ENCODE peak calls at places on chromosomes 6 and 20, in nine cellular contexts. I is heart left ventricle, P is body of pancreas, G is ovary, L is A549, B is transverse colon, T is stomach, D is IMR-90, E is breast epithelium. K is an unnamed sample.

GRCh38 chr6:166097914-166098522 is 69.6 kb downstream of the TBXT start:
- DNase-seq in I (peak; percentile 65), P (peak; percentile 82), G (peak; percentile 91), L (peak; percentile 87), B (peak; percentile 69), T (peak; percentile 71), D (peak; percentile 82), E (peak; percentile 62), K (peak; percentile 72)

GRCh38 chr6:165961236-165961751 is 206.4 kb downstream of the TBXT start:
- DNase-seq in I (no peak), P (no peak), G (no peak), L (no peak), B (no peak), T (no peak), D (no peak), E (no peak), K (no peak)

GRCh38 chr6:13327691-13328075 is 654 bp downstream of the TBC1D7 start:
- DNase-seq in I (no peak), P (no peak), G (no peak), L (no peak), B (no peak), T (no peak), D (no peak), E (no peak), K (no peak)

GRCh38 chr6:43455034-43455747 is at the start of gene DLK2:
- DNase-seq in I (no peak), P (peak; percentile 22), G (no peak), L (no peak), B (peak; percentile 11), T (no peak), D (no peak), E (no peak), K (peak; percentile 26)

GRCh38 chr20:58293453-58293852 is 16.1 kb upstream of the RAB22A start:
- DNase-seq in I (peak; percentile 41), P (peak; percentile 30), G (no peak), L (peak; percentile 18), B (no peak), T (no peak), D (no peak), E (no peak), K (no peak)

GRCh38 chr6:162249907-162250642 is 477.5 kb downstream of the PRKN start:
- DNase-seq in I (no peak), P (no peak), G (no peak), L (no peak), B (no peak), T (no peak), D (no peak), E (no peak), K (no peak)

GRCh38 chr6:80469977-80470376 is 363.5 kb downstream of the BCKDHB start:
- DNase-seq in I (no peak), P (no peak), G (no peak), L (no peak), B (no peak), T (no peak), D (no peak), E (no peak), K (no peak)

GRCh38 chr20:53021934-53022333 is 49.8 kb downstream of the TSHZ2 start:
- DNase-seq in I (no peak), P (no peak), G (no peak), L (no peak), B (no peak), T (no peak), D (no peak), E (no peak), K (no peak)

GRCh38 chr6:101445527-101445926 is 52.0 kb downstream of the GRIK2 start:
- DNase-seq in I (no peak), P (no peak), G (no peak), L (no peak), B (no peak), T (no peak), D (peak; percentile 89), E (no peak), K (no peak)

GRCh38 chr6:136401749-136402148 is 112.1 kb upstream of the BCLAF1 start:
- DNase-seq in I (no peak), P (no peak), G (no peak), L (no peak), B (no peak), T (no peak), D (peak; percentile 69), E (no peak), K (no peak)

GRCh38 chr6:3306848-3307247 is 48.1 kb downstream of the PSMG4 start:
- DNase-seq in I (no peak), P (no peak), G (no peak), L (no peak), B (peak; percentile 4), T (no peak), D (no peak), E (peak; percentile 51), K (no peak)

GRCh38 chr6:2952557-2953095 is 18.7 kb downstream of the SERPINB6 start:
- DNase-seq in I (peak; percentile 82), P (peak; percentile 83), G (peak; percentile 86), L (peak; percentile 93), B (peak; percentile 87), T (peak; percentile 82), D (peak; percentile 91), E (peak; percentile 69), K (peak; percentile 88)

GRCh38 chr6:128152551-128152950 is 251.7 kb upstream of the THEMIS start:
- DNase-seq in I (no peak), P (no peak), G (no peak), L (no peak), B (no peak), T (no peak), D (no peak), E (no peak), K (no peak)

GRCh38 chr20:38165089-38165965 is at the start of gene TGM2:
- DNase-seq in I (peak; percentile 91), P (peak; percentile 85), G (peak; percentile 84), L (peak; percentile 86), B (peak; percentile 85), T (peak; percentile 87), D (peak; percentile 69), E (no peak), K (peak; percentile 90)

GRCh38 chr6:101740631-101741030 is 347.1 kb downstream of the GRIK2 start:
- DNase-seq in I (no peak), P (no peak), G (no peak), L (no peak), B (no peak), T (no peak), D (no peak), E (no peak), K (no peak)

DNA sequence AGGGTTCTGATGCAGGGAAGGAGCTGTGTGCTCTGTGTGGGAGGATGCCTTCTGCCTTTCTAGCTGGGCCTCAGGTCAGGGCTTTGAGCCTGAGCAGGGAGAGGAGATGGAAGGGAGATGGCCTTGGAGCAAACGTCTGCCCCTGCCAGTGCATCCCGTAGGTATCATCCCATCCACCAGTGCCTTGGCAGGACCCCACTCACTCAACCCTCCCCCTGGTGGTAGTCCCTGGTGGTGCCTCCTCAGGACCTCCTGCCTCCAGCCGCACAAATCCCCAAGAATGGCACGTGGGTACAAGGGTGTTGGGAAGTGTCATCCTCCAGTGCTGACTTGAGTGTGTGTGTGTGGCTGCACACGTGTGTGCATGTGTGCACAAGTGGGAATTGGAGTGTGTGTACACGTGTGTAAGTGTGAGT is 23.1 kb upstream of the MICB start:
- DNase-seq in I (no peak), P (no peak), G (no peak), L (no peak), B (no peak), T (no peak), D (no peak), E (no peak), K (no peak)
- TF ChIP-seq POLR2A in I (no peak), P (no peak), G (no peak), L (no peak), B (no peak), T (no peak), D (no peak), E (no peak), K (no peak)

DNA sequence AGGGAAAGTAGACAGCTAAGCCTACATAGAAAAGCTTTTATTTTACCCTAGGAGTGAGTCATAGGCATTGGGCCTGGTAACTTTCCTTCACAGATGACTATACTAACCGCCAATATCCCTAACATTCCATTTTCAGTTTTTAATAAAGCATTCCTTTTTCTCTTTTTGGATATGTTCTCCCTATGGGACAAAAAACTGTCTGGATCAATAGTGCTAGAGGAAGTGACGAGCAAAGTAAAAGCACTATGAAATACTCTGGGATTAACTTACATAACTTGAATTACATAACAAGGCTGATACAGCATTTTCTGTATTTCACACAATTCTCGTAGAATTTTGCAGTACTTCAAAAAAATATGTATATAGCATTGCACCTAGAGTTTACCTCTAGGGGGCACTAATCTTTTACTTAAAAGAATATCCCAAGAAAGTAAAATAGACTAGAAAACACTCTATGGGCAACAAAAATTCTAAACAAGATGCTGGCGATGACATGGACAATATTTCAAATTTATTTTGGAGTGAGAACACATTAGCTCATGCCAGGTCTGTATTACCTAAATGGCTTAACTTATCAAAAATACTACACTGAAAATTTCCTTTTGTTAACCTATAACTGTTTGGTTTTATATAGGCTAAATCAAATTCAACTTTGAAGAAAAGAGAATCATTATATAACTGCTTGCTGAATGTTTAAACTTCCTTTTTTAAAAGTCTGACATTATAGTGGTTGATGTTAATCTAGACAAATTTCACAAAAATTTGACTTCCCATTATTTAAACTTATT is 66.3 kb upstream of the DST start:
- DNase-seq in I (no peak), P (no peak), G (no peak), L (peak; percentile 64), B (no peak), T (no peak), D (peak; percentile 76), E (no peak), K (no peak)
- TF ChIP-seq CTCF in I (peak; percentile 77), P (peak; percentile 26), G (no peak), L (peak; percentile 58), B (peak; percentile 65), T (no peak), D (peak; percentile 54), E (peak; percentile 57), K (peak; percentile 48)

GRCh38 chr6:34392497-34393190 is at the start of gene NUDT3:
- DNase-seq in I (peak; percentile 96), P (peak; percentile 95), G (peak; percentile 97), L (peak; percentile 91), B (peak; percentile 95), T (peak; percentile 95), D (peak; percentile 93), E (peak; percentile 88), K (peak; percentile 91)
- TF ChIP-seq POLR2A in I (peak; percentile 66), P (peak; percentile 13), G (peak; percentile 87), L (peak; percentile 74), B (no peak), T (no peak), D (no peak), E (no peak), K (peak; percentile 49)

GRCh38 chr6:111030008-111031006 is 48.5 kb downstream of the RPF2 start:
- DNase-seq in I (peak; percentile 72), P (peak; percentile 11), G (peak; percentile 42), L (no peak), B (peak; percentile 10), T (no peak), D (no peak), E (no peak), K (no peak)

GRCh38 chr6:111024661-111025060 is 42.8 kb downstream of the RPF2 start:
- DNase-seq in I (no peak), P (no peak), G (no peak), L (no peak), B (no peak), T (no peak), D (no peak), E (no peak), K (no peak)

GRCh38 chr6:111032493-111033140 is 50.8 kb downstream of the RPF2 start:
- DNase-seq in I (no peak), P (peak; percentile 17), G (no peak), L (no peak), B (no peak), T (no peak), D (peak; percentile 50), E (no peak), K (no peak)

GRCh38 chr6:111031151-111031550 is 49.3 kb downstream of the RPF2 start:
- DNase-seq in I (no peak), P (no peak), G (no peak), L (no peak), B (no peak), T (no peak), D (no peak), E (no peak), K (no peak)

GRCh38 chr6:111027219-111027618 is 45.4 kb downstream of the RPF2 start:
- DNase-seq in I (no peak), P (no peak), G (no peak), L (peak; percentile 14), B (no peak), T (no peak), D (no peak), E (no peak), K (no peak)
- TF ChIP-seq CTCF in I (no peak), P (no peak), G (no peak), L (no peak), B (no peak), T (no peak), D (peak; percentile 1), E (no peak), K (no peak)